ENCODE peak calls at places on chromosomes 11 and 22, in four cellular contexts. J is COR-L47, N is nucleus accumbens, G is T follicular helper cell. B is an unnamed sample.

GRCh38 chr11:7549681-7550080 is 35.9 kb downstream of the PPFIBP2 start:
- DNase-seq in J (no peak), N (no peak), G (no peak), B (no peak)

GRCh38 chr11:61869636-61870428 is 21.5 kb downstream of the FADS3 start:
- DNase-seq in J (no peak), N (no peak), G (no peak), B (no peak)

GRCh38 chr22:23750374-23750743 is 553 bp downstream of the ZNF70 start:
- DNase-seq in J (no peak), N (no peak), G (no peak), B (no peak)

GRCh38 chr22:37420656-37421467 is 6.4 kb downstream of the ELFN2 start:
- DNase-seq in J (no peak), N (no peak), G (no peak), B (no peak)

GRCh38 chr11:72642815-72643511 is 31.3 kb downstream of the PDE2A start:
- DNase-seq in J (no peak), N (no peak), G (peak; percentile 37), B (peak; percentile 57)

GRCh38 chr11:5083602-5084001 is 14.2 kb downstream of the OR52E1 start:
- DNase-seq in J (no peak), N (no peak), G (no peak), B (no peak)

GRCh38 chr22:16824718-16825687 is at the start of gene XKR3:
- DNase-seq in J (no peak), N (no peak), G (no peak), B (no peak)

GRCh38 chr22:39728236-39728860 is 157.8 kb downstream of the CACNA1I start:
- DNase-seq in J (no peak), N (no peak), G (no peak), B (no peak)

GRCh38 chr11:134497586-134497985 is 85.5 kb upstream of the B3GAT1 start:
- DNase-seq in J (peak; percentile 71), N (no peak), G (no peak), B (no peak)

GRCh38 chr11:65793144-65793581 is 6.3 kb downstream of the OVOL1 start:
- DNase-seq in J (peak; percentile 94), N (no peak), G (no peak), B (no peak)

GRCh38 chr11:8573750-8574149 is 20.3 kb downstream of the STK33 start:
- DNase-seq in J (no peak), N (no peak), G (no peak), B (no peak)

GRCh38 chr22:49903322-49904039 is 14.8 kb downstream of the ALG12 start:
- DNase-seq in J (peak; percentile 81), N (no peak), G (no peak), B (no peak)